ENCODE peak calls at places on chromosomes 4 and X, in eight cellular contexts. S, G, I, Y, Q, W, K and V are unnamed samples.

GRCh38 chrX:18983711-18984380 is at the start of gene PHKA2:
- DNase-seq in S (no peak), G (no peak), I (peak), Y (peak), Q (peak), W (peak), K (no peak), V (peak)

GRCh38 chrX:24777660-24778059 is 83.9 kb downstream of the POLA1 start:
- DNase-seq in S (peak), G (no peak), I (no peak), Y (no peak), Q (no peak), W (no peak), K (no peak), V (no peak)

GRCh38 chr4:84366111-84366510 is 133.0 kb downstream of the NKX6-1 start:
- DNase-seq in S (no peak), G (no peak), I (no peak), Y (no peak), Q (peak), W (peak), K (no peak), V (no peak)

GRCh38 chr4:138259801-138260200 is 17.7 kb upstream of the SLC7A11 start:
- DNase-seq in S (no peak), G (peak), I (peak), Y (no peak), Q (peak), W (peak), K (no peak), V (no peak)

GRCh38 chrX:69046996-69047490 is 118.2 kb downstream of the PJA1 start:
- DNase-seq in S (no peak), G (no peak), I (no peak), Y (no peak), Q (no peak), W (no peak), K (no peak), V (no peak)

GRCh38 chr4:187251896-187252295 is 528.2 kb upstream of the FAT1 start:
- DNase-seq in S (no peak), G (no peak), I (no peak), Y (no peak), Q (no peak), W (peak), K (no peak), V (no peak)

GRCh38 chr4:167234388-167234881 is at the start of gene SPOCK3:
- DNase-seq in S (no peak), G (peak), I (peak), Y (peak), Q (peak), W (peak), K (peak), V (peak)

GRCh38 chr4:184653650-184654049 is 4.1 kb downstream of the PRIMPOL start:
- DNase-seq in S (no peak), G (no peak), I (no peak), Y (no peak), Q (peak), W (peak), K (no peak), V (peak)

GRCh38 chr4:180932365-180933001 is 1310.7 kb upstream of the TENM3 start:
- DNase-seq in S (peak), G (no peak), I (peak), Y (no peak), Q (no peak), W (no peak), K (no peak), V (no peak)

GRCh38 chr4:8108991-8109390 is 49.6 kb downstream of the ABLIM2 start:
- DNase-seq in S (no peak), G (no peak), I (no peak), Y (no peak), Q (no peak), W (no peak), K (no peak), V (no peak)

DNA sequence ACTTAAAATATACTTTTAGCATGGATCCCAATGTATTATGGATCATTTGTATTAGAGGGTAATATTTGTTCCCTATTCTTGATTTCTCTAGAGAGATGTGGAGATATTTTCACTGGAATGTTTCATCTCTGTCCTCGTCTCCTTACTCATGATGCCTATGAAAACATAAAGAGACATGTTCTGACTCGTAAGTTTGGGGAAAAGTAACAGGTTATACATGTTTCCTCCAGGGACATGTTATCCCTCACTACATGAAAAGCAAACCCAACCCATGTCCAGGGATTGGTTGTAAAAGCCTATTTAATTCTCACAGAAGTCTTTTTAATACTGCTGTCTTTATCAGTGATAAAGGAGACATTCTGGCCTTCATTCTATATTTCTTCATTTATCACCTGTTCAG is 621.4 kb downstream of the GABRG1 start:
- DNase-seq in S (no peak), G (no peak), I (no peak), Y (no peak), Q (no peak), W (no peak), K (no peak), V (no peak)
- TF ChIP-seq EZH2phosphoT487 in S (no peak), G (no peak), I (no peak), Y (no peak), Q (no peak), W (no peak), K (no peak), V (no peak)

GRCh38 chr4:85475631-85476233 is 782 bp downstream of the ARHGAP24 start:
- DNase-seq in S (no peak), G (no peak), I (peak), Y (no peak), Q (peak), W (no peak), K (no peak), V (no peak)

GRCh38 chr4:85474818-85475630 is at the start of gene ARHGAP24:
- DNase-seq in S (peak), G (peak), I (peak), Y (peak), Q (peak), W (peak), K (peak), V (peak)

GRCh38 chr4:85477538-85477937 is 2.6 kb downstream of the ARHGAP24 start:
- DNase-seq in S (no peak), G (no peak), I (no peak), Y (no peak), Q (peak), W (no peak), K (no peak), V (no peak)

GRCh38 chr4:85482000-85482738 is 7.2 kb downstream of the ARHGAP24 start:
- DNase-seq in S (no peak), G (no peak), I (no peak), Y (no peak), Q (no peak), W (no peak), K (no peak), V (peak)

DNA sequence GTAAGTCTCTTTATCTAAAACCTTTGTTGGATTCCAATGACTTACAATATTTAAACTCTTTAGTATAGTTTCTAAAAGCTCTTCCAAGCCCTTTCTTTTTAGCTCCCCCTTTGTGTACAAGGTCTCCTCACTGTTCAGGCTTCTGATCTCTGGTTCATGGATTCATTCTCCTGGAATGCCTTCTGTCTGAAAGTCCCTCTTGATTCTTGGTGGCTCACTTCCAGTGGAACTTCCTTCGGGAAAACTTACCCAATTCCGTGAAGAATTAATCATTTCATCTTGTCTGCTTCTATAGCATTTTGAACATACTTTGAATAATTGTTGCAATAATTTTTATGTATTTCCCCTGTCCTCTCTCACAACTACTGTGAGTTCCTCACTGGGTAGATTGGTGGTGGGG is 3.6 kb downstream of the ARHGAP24 start:
- DNase-seq in S (no peak), G (no peak), I (no peak), Y (no peak), Q (peak), W (no peak), K (no peak), V (no peak)
- TF ChIP-seq EZH2phosphoT487 in S (no peak), G (no peak), I (no peak), Y (no peak), Q (no peak), W (no peak), K (no peak), V (no peak)

DNA sequence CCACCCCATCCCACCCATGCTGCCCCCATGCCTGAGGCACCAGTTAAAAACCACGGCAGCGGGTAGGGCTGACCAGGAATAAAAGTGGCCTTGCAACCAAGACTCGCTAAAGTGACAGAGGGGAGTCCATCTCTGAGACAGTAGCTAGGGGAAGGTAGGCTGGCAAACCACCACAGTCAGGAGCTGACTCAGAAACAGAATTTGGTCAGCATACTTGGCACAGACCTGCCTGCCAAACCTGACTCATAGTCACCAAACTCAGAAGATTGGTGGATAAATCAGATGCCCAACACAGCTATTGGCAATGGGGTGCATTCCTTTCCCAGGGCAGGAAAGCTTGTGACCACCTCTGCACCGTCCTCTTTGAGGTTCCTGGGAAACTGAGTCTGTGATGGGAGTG is 193.8 kb downstream of the BCOR start:
- DNase-seq in S (no peak), G (no peak), I (no peak), Y (no peak), Q (peak), W (peak), K (no peak), V (no peak)
- TF ChIP-seq EZH2phosphoT487 in S (no peak), G (no peak), I (no peak), Y (no peak), Q (no peak), W (no peak), K (no peak), V (no peak)

GRCh38 chr4:152456609-152457008 is 79.3 kb downstream of the FBXW7 start:
- DNase-seq in S (no peak), G (no peak), I (no peak), Y (no peak), Q (no peak), W (peak), K (no peak), V (no peak)

GRCh38 chr4:152460488-152460887 is 75.4 kb downstream of the FBXW7 start:
- DNase-seq in S (peak), G (no peak), I (peak), Y (no peak), Q (peak), W (peak), K (no peak), V (no peak)

GRCh38 chr4:152459326-152459725 is 76.6 kb downstream of the FBXW7 start:
- DNase-seq in S (no peak), G (no peak), I (no peak), Y (no peak), Q (no peak), W (no peak), K (no peak), V (no peak)

GRCh38 chr4:152462047-152462446 is 73.8 kb downstream of the FBXW7 start:
- DNase-seq in S (peak), G (no peak), I (no peak), Y (no peak), Q (no peak), W (no peak), K (no peak), V (no peak)

DNA sequence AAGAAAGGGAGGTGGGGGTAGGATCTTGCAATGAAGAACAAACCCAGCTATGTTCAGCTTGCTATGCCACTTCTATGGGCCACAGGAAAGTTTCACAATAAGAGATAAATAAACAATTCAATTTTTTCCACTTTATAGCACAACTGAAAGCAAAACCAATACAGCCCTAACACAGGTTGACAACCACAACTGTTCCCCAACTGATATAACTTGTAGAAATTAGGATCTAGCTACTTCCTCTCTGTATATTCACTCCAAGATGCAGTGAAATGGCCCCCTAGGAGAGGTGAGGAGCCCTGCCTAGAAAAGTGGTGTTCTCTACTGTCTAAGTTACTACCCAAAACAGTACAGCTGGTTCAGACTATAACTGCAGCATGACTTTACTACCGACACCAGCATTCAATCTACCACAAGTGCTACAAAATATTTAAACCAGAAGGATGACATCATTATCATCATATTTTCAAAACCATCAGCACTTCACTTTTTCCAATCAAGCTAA is 77.0 kb downstream of the FBXW7 start:
- DNase-seq in S (no peak), G (no peak), I (no peak), Y (no peak), Q (peak), W (no peak), K (no peak), V (no peak)
- TF ChIP-seq EZH2phosphoT487 in S (no peak), G (no peak), I (no peak), Y (no peak), Q (no peak), W (no peak), K (no peak), V (no peak)

DNA sequence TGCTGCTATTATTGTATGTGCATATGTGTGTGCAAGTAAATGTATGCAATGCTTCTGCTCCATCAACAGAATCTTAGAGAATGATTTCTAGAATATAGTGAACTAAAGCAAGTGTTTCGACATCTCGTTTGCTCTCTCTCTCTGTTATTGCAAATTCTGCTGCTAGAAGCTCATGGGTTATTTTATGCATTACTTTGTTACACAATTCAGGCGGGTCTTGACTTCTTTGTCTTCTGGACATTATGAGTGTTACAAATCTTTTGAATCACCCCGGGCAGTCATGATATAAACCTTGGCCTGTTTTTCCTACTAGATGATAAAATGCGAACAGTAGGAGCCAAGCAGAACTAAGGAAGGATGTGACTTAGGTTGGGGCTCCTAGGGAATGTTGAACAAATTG is 166.4 kb upstream of the SFRP2 start:
- DNase-seq in S (no peak), G (no peak), I (no peak), Y (no peak), Q (no peak), W (no peak), K (no peak), V (no peak)
- TF ChIP-seq EZH2phosphoT487 in S (no peak), G (no peak), I (no peak), Y (no peak), Q (no peak), W (no peak), K (no peak), V (no peak)

GRCh38 chrX:133607419-133608348 is 192.4 kb upstream of the GPC4 start:
- DNase-seq in S (no peak), G (no peak), I (no peak), Y (no peak), Q (peak), W (no peak), K (no peak), V (peak)
- TF ChIP-seq EZH2phosphoT487 in S (no peak), G (no peak), I (no peak), Y (no peak), Q (no peak), W (no peak), K (no peak), V (no peak)

GRCh38 chr4:107182347-107182746 is 146.2 kb upstream of the DKK2 start:
- DNase-seq in S (no peak), G (no peak), I (no peak), Y (no peak), Q (no peak), W (no peak), K (no peak), V (no peak)

GRCh38 chr4:107183155-107183774 is 147.2 kb upstream of the DKK2 start:
- DNase-seq in S (peak), G (peak), I (peak), Y (peak), Q (peak), W (peak), K (peak), V (peak)
- TF ChIP-seq EZH2phosphoT487 in S (no peak), G (no peak), I (no peak), Y (no peak), Q (no peak), W (no peak), K (no peak), V (no peak)

GRCh38 chr4:151233600-151233999 is 43.4 kb upstream of the PRSS48 start:
- DNase-seq in S (no peak), G (no peak), I (no peak), Y (no peak), Q (no peak), W (no peak), K (no peak), V (no peak)

GRCh38 chr4:151239608-151240007 is 37.4 kb upstream of the PRSS48 start:
- DNase-seq in S (no peak), G (no peak), I (no peak), Y (no peak), Q (no peak), W (no peak), K (no peak), V (no peak)

GRCh38 chr4:151231915-151232595 is 44.9 kb upstream of the PRSS48 start:
- DNase-seq in S (no peak), G (no peak), I (no peak), Y (no peak), Q (no peak), W (no peak), K (no peak), V (no peak)

GRCh38 chr4:151238477-151238876 is 38.5 kb upstream of the PRSS48 start:
- DNase-seq in S (no peak), G (no peak), I (peak), Y (no peak), Q (peak), W (peak), K (no peak), V (no peak)

DNA sequence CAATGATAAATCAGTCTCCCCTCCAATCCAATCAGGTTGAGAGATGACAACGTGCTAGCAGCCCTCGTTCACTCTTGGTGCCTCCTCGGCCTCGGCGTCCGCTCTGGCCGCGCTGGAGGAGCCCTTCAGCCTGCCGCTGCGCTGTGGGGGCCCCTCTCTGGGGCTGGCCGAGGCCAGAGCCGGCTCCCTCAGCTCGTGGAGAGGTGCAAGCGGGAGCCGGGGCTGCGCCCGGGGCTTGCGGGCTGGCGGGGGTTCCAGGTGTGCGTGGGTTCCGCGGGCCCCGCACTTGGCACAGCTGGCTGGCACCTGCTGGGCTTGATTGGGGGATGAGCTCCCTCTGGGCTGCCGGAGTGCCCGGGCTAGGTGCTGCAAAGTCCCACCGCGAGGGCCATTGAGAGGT is 40.9 kb upstream of the PRSS48 start:
- DNase-seq in S (no peak), G (no peak), I (no peak), Y (no peak), Q (no peak), W (no peak), K (no peak), V (no peak)
- TF ChIP-seq EZH2phosphoT487 in S (no peak), G (no peak), I (no peak), Y (no peak), Q (no peak), W (no peak), K (no peak), V (no peak)

DNA sequence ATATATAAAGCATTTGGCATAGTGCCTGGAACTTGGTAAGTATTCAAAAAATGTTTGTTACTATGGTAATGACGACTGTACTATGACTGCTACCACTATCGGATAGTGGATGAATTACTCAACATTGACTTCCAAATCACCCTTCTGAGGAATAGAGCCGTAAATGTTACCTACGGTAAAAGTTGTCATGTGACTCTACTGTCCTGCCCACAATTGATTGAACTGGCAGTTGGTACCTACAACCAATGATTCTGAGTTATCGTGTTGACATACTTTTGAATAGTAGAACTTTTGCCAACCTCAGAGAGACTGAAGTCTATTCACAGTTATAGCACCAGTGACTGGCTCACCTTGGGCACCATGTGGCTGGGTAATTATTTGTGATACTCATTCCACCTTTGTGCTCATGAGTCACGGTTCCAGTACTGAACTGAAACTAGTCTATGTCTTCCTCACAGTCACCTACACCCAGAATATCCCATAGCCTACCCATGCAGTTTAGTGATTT is 185.5 kb upstream of the PITX2 start:
- DNase-seq in S (no peak), G (no peak), I (no peak), Y (no peak), Q (peak), W (peak), K (no peak), V (no peak)
- TF ChIP-seq EZH2phosphoT487 in S (no peak), G (no peak), I (no peak), Y (no peak), Q (no peak), W (no peak), K (no peak), V (no peak)

GRCh38 chrX:154714925-154715324 is 36.0 kb downstream of the GAB3 start:
- DNase-seq in S (peak), G (peak), I (peak), Y (peak), Q (peak), W (peak), K (peak), V (peak)
- TF ChIP-seq EZH2phosphoT487 in S (no peak), G (no peak), I (no peak), Y (no peak), Q (no peak), W (no peak), K (no peak), V (no peak)